ENCODE peak calls at places on chromosomes 3 and 15, in four cellular contexts. V is SK-N-SH, W is H1, Y is HepG2. M is an unnamed sample.

GRCh38 chr3:127803619-127804018 is 18.7 kb downstream of the MGLL start:
- DNase-seq in Y (no peak), V (no peak), W (no peak), M (no peak)

GRCh38 chr3:105195260-105195659 is 171.4 kb upstream of the ALCAM start:
- DNase-seq in Y (no peak), W (no peak), V (no peak), M (no peak)

GRCh38 chr3:123442908-123443307 is 6.0 kb downstream of the ADCY5 start:
- DNase-seq in W (no peak), V (no peak), Y (no peak), M (no peak)

GRCh38 chr3:187946031-187946691 is 200.9 kb upstream of the BCL6 start:
- DNase-seq in W (no peak), Y (peak), V (no peak), M (no peak)

GRCh38 chr3:29345923-29346322 is 65.1 kb downstream of the RBMS3 start:
- DNase-seq in Y (no peak), V (no peak), W (no peak), M (no peak)

GRCh38 chr3:190883973-190884832 is 21.7 kb upstream of the GMNC start:
- DNase-seq in W (peak), Y (peak), V (peak), M (no peak)

GRCh38 chr15:78104119-78104479 is 11.7 kb downstream of the SH2D7 start:
- DNase-seq in V (no peak), Y (no peak), W (no peak), M (no peak)

GRCh38 chr15:52331490-52332240 is 36.1 kb upstream of the MYO5C start:
- DNase-seq in Y (peak), W (no peak), V (peak), M (peak)

GRCh38 chr3:11482024-11482423 is 161.7 kb downstream of the VGLL4 start:
- DNase-seq in Y (no peak), V (no peak), W (no peak), M (no peak)

GRCh38 chr15:95286911-95287769 is 1043.4 kb upstream of the NR2F2 start:
- DNase-seq in W (peak), V (no peak), Y (no peak), M (peak)

GRCh38 chr3:120615863-120616599 is 19.9 kb downstream of the NDUFB4 start:
- DNase-seq in Y (no peak), V (no peak), W (no peak), M (no peak)

GRCh38 chr3:11134794-11135193 is 19.5 kb upstream of the HRH1 start:
- DNase-seq in Y (no peak), W (no peak), V (no peak), M (no peak)

GRCh38 chr3:187677604-187678003 is 7.4 kb upstream of the SST start:
- DNase-seq in W (no peak), Y (no peak), V (no peak), M (no peak)

GRCh38 chr15:63221346-63221745 is 31.9 kb downstream of the RAB8B start:
- DNase-seq in W (no peak), Y (no peak), V (no peak), M (no peak)

GRCh38 chr3:18114894-18115293 is 310.2 kb downstream of the SATB1 start:
- DNase-seq in V (no peak), Y (no peak), W (no peak), M (no peak)

GRCh38 chr3:45760878-45761711 is 35.2 kb downstream of the SLC6A20 start:
- DNase-seq in V (peak), W (peak), Y (peak), M (peak)

GRCh38 chr3:128280466-128281455 is 127.5 kb downstream of the EEFSEC start:
- DNase-seq in W (peak), Y (no peak), V (no peak), M (no peak)

GRCh38 chr15:55221090-55222011 is 24.6 kb upstream of the RSL24D1 start:
- DNase-seq in V (no peak), Y (peak), W (no peak), M (peak)

GRCh38 chr15:82851981-82852511 is 42.6 kb downstream of the WHAMM start:
- DNase-seq in W (no peak), V (no peak), Y (no peak), M (no peak)

GRCh38 chr3:57605683-57606082 is 8.5 kb upstream of the ARF4 start:
- DNase-seq in Y (no peak), W (no peak), V (no peak), M (no peak)

GRCh38 chr3:172213765-172214358 is 174.5 kb downstream of the FNDC3B start:
- DNase-seq in Y (no peak), W (no peak), V (no peak), M (peak)

DNA sequence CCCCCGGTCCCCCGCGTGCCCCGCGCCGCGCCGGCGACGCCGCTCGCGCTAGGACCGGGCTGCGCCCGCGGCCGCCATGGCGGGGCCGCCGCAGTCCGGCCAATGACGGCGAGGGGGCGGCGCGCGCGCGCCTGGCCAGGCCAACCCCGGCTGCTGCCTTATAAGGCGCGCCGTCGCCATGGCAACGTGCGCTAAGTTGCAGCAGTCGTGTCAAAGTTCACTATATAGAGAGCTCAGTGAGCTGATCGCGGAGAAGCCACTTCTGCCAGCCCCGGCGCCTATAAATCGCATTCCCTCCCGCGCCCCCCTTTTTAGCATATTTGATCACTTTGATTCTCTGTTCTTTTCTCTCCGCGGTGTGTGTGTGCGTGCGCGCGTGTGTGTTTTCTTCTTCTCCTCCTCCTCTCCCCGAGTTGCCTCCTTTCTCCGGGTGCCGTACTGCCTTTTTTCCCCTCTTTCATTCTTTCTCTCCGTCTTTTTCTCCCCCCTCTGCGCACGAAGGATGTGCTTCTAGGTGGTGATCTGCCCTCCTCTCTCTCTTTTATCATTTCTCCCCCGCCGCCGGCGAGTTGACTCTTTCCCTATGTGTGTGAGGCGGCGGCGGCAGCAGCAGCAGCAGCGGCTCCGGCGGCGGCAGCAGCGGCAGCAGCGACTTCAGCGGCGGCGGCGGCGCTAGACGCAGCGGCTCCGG is at the start of gene NR2F2:
- DNase-seq in W (peak), Y (peak), V (peak), M (peak)
- TF ChIP-seq POLR2AphosphoS5 in W (no peak), Y (peak), V (no peak), M (peak)

DNA sequence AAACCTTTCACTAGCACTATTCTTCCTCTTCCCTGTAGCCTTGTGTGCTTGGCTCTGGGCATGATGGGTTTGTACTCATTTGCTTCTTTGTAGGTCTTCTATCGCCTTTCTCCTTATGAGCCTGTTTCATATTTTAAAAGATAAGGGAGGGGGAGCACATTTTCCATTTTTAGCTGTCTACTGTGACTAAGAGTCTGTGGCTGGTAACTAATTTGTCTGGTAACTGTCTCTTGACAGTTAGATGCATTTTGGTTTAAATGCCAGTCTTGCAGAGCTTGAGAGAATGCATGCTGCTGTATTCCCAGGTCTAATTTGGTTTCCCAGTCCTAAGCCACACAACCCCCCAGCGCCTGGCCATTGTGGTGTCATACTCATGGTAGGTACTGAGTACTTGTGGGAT is 13.6 kb upstream of the GPR171 start:
- DNase-seq in W (no peak), V (peak), Y (no peak), M (no peak)
- TF ChIP-seq TCF12 in W (no peak), V (peak), Y (no peak), M (no peak)

DNA sequence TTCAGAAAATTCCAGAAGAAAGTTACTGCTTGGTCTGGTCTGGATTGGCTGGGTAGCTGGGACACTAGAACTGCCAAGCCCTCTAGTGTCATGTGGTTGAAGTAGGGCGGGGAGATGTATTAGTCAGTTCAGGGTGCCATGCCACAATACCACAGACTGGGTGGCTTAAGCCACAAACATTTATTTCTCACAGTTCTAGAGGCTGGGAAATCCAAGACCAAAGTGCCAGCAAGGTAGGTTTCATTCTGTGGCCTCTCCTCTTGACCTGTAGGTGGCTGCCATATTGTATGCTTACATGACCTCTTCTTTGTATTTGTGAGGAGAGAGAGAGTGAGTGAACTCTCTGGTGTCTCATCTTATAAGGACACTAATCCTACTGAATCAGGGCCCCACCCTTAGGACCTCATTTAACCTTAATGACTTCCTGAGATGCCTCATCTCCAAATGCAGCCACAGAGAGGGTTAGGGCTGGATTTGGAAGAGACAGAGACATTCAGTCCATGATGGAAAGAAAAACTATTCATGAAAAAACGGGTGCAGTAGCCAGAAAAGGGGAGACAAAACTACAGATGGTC is 18.1 kb upstream of the ZSCAN2 start:
- DNase-seq in Y (no peak), V (no peak), W (no peak), M (no peak)
- TF ChIP-seq POLR2AphosphoS5 in Y (no peak), V (no peak), W (no peak), M (no peak)

GRCh38 chr15:29090617-29091466 is 178.8 kb downstream of the NSMCE3 start:
- DNase-seq in Y (peak), W (peak), V (peak), M (no peak)

GRCh38 chr15:29093696-29094343 is 175.8 kb downstream of the NSMCE3 start:
- DNase-seq in Y (no peak), W (no peak), V (no peak), M (no peak)

GRCh38 chr15:29093065-29093435 is 176.6 kb downstream of the NSMCE3 start:
- DNase-seq in V (no peak), Y (no peak), W (no peak), M (no peak)

GRCh38 chr15:29091666-29092065 is 178.0 kb downstream of the NSMCE3 start:
- DNase-seq in W (no peak), Y (no peak), V (no peak), M (no peak)

GRCh38 chr15:29092376-29093064 is 177.1 kb downstream of the NSMCE3 start:
- DNase-seq in W (no peak), V (no peak), Y (no peak), M (no peak)
- TF ChIP-seq TCF12 in W (no peak), V (no peak), Y (no peak), M (no peak)

GRCh38 chr15:28022181-28022580 is 76.9 kb downstream of the OCA2 start:
- DNase-seq in Y (no peak), W (no peak), V (peak), M (no peak)
- TF ChIP-seq POLR2AphosphoS5 in Y (no peak), W (no peak), V (no peak), M (no peak)

GRCh38 chr15:68700395-68701123 is 120.1 kb downstream of the ANP32A start:
- DNase-seq in W (peak), V (peak), Y (no peak), M (no peak)
- TF ChIP-seq TCF12 in W (no peak), V (no peak), Y (no peak), M (no peak)

GRCh38 chr15:43955140-43955539 is 128.3 kb downstream of the WDR76 start:
- DNase-seq in W (no peak), V (no peak), Y (no peak), M (no peak)

GRCh38 chr15:43954181-43954621 is 127.4 kb downstream of the WDR76 start:
- DNase-seq in V (no peak), W (no peak), Y (no peak), M (no peak)

GRCh38 chr15:43957724-43958123 is 130.9 kb downstream of the WDR76 start:
- DNase-seq in W (no peak), Y (no peak), V (no peak), M (no peak)

GRCh38 chr15:43953402-43953801 is 126.6 kb downstream of the WDR76 start:
- DNase-seq in W (no peak), V (no peak), Y (no peak), M (no peak)

GRCh38 chr15:43958894-43959330 is 132.1 kb downstream of the WDR76 start:
- DNase-seq in W (no peak), V (no peak), Y (no peak), M (no peak)
- TF ChIP-seq POLR2AphosphoS5 in W (no peak), V (peak), Y (no peak), M (no peak)